ENCODE peak calls at places on chromosome 2, in four cellular contexts. L is uterus, T is progenitor cell of endocrine pancreas, A is WTC11. I is an unnamed sample.

GRCh38 chr2:71700880-71701397 is 247.6 kb downstream of the DYSF start:
- DNase-seq in A (no peak), L (peak; percentile 21), T (no peak), I (no peak)

GRCh38 chr2:75641587-75641986 is 5.0 kb upstream of the MRPL19 start:
- DNase-seq in L (no peak), A (no peak), T (no peak), I (no peak)

GRCh38 chr2:85851253-85851955 is 37.4 kb downstream of the ST3GAL5 start:
- DNase-seq in T (no peak), L (peak; percentile 63), A (no peak), I (peak; percentile 77)

GRCh38 chr2:95382128-95382645 is 20.3 kb upstream of the FAHD2A start:
- DNase-seq in T (no peak), L (no peak), A (no peak), I (no peak)

GRCh38 chr2:151343073-151343472 is 14.3 kb upstream of the TNFAIP6 start:
- DNase-seq in A (no peak), T (no peak), L (no peak), I (no peak)

GRCh38 chr2:237563816-237564215 is 2.6 kb upstream of the PRLH start:
- DNase-seq in L (no peak), T (peak; percentile 60), A (peak; percentile 72), I (peak; percentile 41)

GRCh38 chr2:191806396-191806795 is 40.5 kb downstream of the CAVIN2 start:
- DNase-seq in L (no peak), T (no peak), A (no peak), I (no peak)

GRCh38 chr2:140863713-140864112 is 1267.1 kb downstream of the LRP1B start:
- DNase-seq in A (no peak), L (no peak), T (no peak), I (peak; percentile 70)

GRCh38 chr2:183032200-183032794 is 6.0 kb downstream of the NCKAP1 start:
- DNase-seq in T (no peak), A (no peak), L (no peak), I (peak; percentile 67)

GRCh38 chr2:192082121-192082520 is 112.6 kb downstream of the TMEFF2 start:
- DNase-seq in L (no peak), T (no peak), A (no peak), I (no peak)

GRCh38 chr2:188303363-188304031 is 11.8 kb downstream of the GULP1 start:
- DNase-seq in A (no peak), T (no peak), L (no peak), I (no peak)

GRCh38 chr2:127651987-127652550 is 6.1 kb downstream of the GPR17 start:
- DNase-seq in T (no peak), L (peak; percentile 66), A (no peak), I (no peak)

GRCh38 chr2:790081-790480 is 112.9 kb upstream of the TMEM18 start:
- DNase-seq in A (no peak), L (no peak), T (no peak), I (no peak)

GRCh38 chr2:200705305-200705985 is 106.3 kb upstream of the BZW1 start:
- DNase-seq in L (no peak), T (no peak), A (peak; percentile 58), I (peak; percentile 30)

GRCh38 chr2:183359867-183360266 is 235.6 kb downstream of the NUP35 start:
- DNase-seq in A (no peak), L (no peak), T (no peak), I (peak; percentile 26)

GRCh38 chr2:170821631-170822291 is 5.1 kb downstream of the GAD1 start:
- DNase-seq in A (no peak), T (no peak), L (no peak), I (no peak)

GRCh38 chr2:172181840-172182239 is 79.1 kb upstream of the DLX2 start:
- DNase-seq in L (no peak), A (peak; percentile 31), T (no peak), I (no peak)

GRCh38 chr2:47065771-47066380 is 89.2 kb downstream of the STPG4 start:
- DNase-seq in A (no peak), L (no peak), T (no peak), I (peak; percentile 49)

GRCh38 chr2:105584437-105585010 is 160.2 kb upstream of the NCK2 start:
- DNase-seq in L (no peak), T (no peak), A (no peak), I (peak; percentile 47)

GRCh38 chr2:209458018-209458979 is 34.5 kb downstream of the MAP2 start:
- DNase-seq in L (no peak), T (no peak), A (no peak), I (no peak)

GRCh38 chr2:47903781-47904447 is 2.4 kb downstream of the FBXO11 start:
- DNase-seq in T (no peak), A (no peak), L (no peak), I (no peak)

GRCh38 chr2:149038442-149039212 is at the start of gene LYPD6B:
- DNase-seq in A (peak; percentile 73), T (peak; percentile 56), L (no peak), I (peak; percentile 65)

GRCh38 chr2:25374827-25375226 is 33.1 kb upstream of the DNMT3A start:
- DNase-seq in T (no peak), L (no peak), A (no peak), I (no peak)

GRCh38 chr2:165902929-165903328 is 50.6 kb downstream of the TTC21B start:
- DNase-seq in L (no peak), T (no peak), A (no peak), I (no peak)

I was measured in epithelial cell of esophagus.